ENCODE peak calls at places on chromosomes 4 and X, in four cellular contexts. L, F, P and S are unnamed samples.

GRCh38 chrX:18983711-18984380 is at the start of gene PHKA2:
- DNase-seq in L (peak), F (peak), P (peak), S (no peak)

GRCh38 chr4:98558366-98558765 is 100.0 kb downstream of the TSPAN5 start:
- DNase-seq in L (no peak), F (no peak), P (no peak), S (no peak)

GRCh38 chr4:76969941-76970529 is 20.5 kb downstream of the SEPTIN11 start:
- DNase-seq in L (no peak), F (no peak), P (no peak), S (no peak)

GRCh38 chr4:124104101-124104500 is 608.4 kb downstream of the ANKRD50 start:
- DNase-seq in L (no peak), F (no peak), P (no peak), S (no peak)

GRCh38 chr4:19054916-19055315 is 1033.4 kb upstream of the LCORL start:
- DNase-seq in L (no peak), F (no peak), P (no peak), S (no peak)

GRCh38 chr4:182593864-182594263 is 323.3 kb downstream of the DCTD start:
- DNase-seq in L (no peak), F (no peak), P (no peak), S (no peak)

GRCh38 chr4:140092094-140092820 is 61.7 kb downstream of the MAML3 start:
- DNase-seq in L (no peak), F (no peak), P (peak), S (peak)

GRCh38 chrX:3526084-3526483 is 179.6 kb upstream of the MXRA5 start:
- DNase-seq in L (no peak), F (no peak), P (no peak), S (no peak)

GRCh38 chr4:7256989-7257810 is 64.9 kb downstream of the SORCS2 start:
- DNase-seq in L (no peak), F (no peak), P (no peak), S (no peak)

GRCh38 chrX:123489011-123489410 is 243.8 kb downstream of the THOC2 start:
- DNase-seq in L (no peak), F (no peak), P (no peak), S (no peak)

GRCh38 chrX:2360731-2361130 is 140.0 kb downstream of the DHRSX start:
- DNase-seq in L (peak), F (peak), P (no peak), S (no peak)

GRCh38 chr4:40557741-40558140 is 71.9 kb downstream of the RBM47 start:
- DNase-seq in L (no peak), F (no peak), P (no peak), S (peak)

GRCh38 chrX:24760601-24761000 is 66.9 kb downstream of the POLA1 start:
- DNase-seq in L (no peak), F (no peak), P (no peak), S (no peak)

GRCh38 chr4:108531461-108531860 is 88.9 kb upstream of the RPL34 start:
- DNase-seq in L (no peak), F (no peak), P (no peak), S (no peak)

GRCh38 chrX:148049441-148049840 is 68.3 kb downstream of the FMR1NB start:
- DNase-seq in L (peak), F (peak), P (no peak), S (peak)

GRCh38 chr4:35541146-35541887 is 703.0 kb downstream of the ARAP2 start:
- DNase-seq in L (no peak), F (no peak), P (no peak), S (no peak)

GRCh38 chr4:113170818-113171468 is 121.5 kb downstream of the ANK2 start:
- DNase-seq in L (no peak), F (no peak), P (no peak), S (no peak)

GRCh38 chr4:125266901-125267601 is 47.7 kb upstream of the FAT4 start:
- DNase-seq in L (no peak), F (no peak), P (no peak), S (no peak)

GRCh38 chrX:150841466-150842197 is 56.8 kb downstream of the CD99L2 start:
- DNase-seq in L (no peak), F (no peak), P (no peak), S (peak)

GRCh38 chrX:113802837-113803236 is 781.0 kb upstream of the HTR2C start:
- DNase-seq in L (no peak), F (no peak), P (no peak), S (no peak)

GRCh38 chr4:79181190-79181589 is 144.7 kb downstream of the NAA11 start:
- DNase-seq in L (no peak), F (peak), P (no peak), S (no peak)

GRCh38 chr4:55819634-55820033 is at the start of gene EXOC1L:
- DNase-seq in L (no peak), F (peak), P (peak), S (peak)

GRCh38 chr4:59920414-59920813 is 1279.7 kb upstream of the ADGRL3 start:
- DNase-seq in L (no peak), F (no peak), P (no peak), S (no peak)

GRCh38 chr4:144494280-144494679 is 151.7 kb upstream of the HHIP start:
- DNase-seq in L (no peak), F (no peak), P (no peak), S (no peak)

GRCh38 chr4:48669086-48669485 is 111.0 kb downstream of the FRYL start:
- DNase-seq in L (no peak), F (no peak), P (no peak), S (no peak)

GRCh38 chr4:6898763-6899162 is 10.9 kb upstream of the TBC1D14 start:
- DNase-seq in L (no peak), F (no peak), P (no peak), S (no peak)

GRCh38 chrX:155718964-155719586 is 106.3 kb upstream of the TMLHE start:
- DNase-seq in L (no peak), F (no peak), P (no peak), S (no peak)

GRCh38 chrX:45266456-45266855 is 65.8 kb upstream of the DIPK2B start:
- DNase-seq in L (no peak), F (no peak), P (no peak), S (no peak)

GRCh38 chr4:31068257-31069075 is 348.3 kb downstream of the PCDH7 start:
- DNase-seq in L (no peak), F (no peak), P (no peak), S (no peak)

GRCh38 chrX:44843318-44843702 is 511 bp upstream of the DUSP21 start:
- DNase-seq in L (no peak), F (peak), P (no peak), S (no peak)

GRCh38 chrX:17412692-17413091 is 37.7 kb downstream of the NHS start:
- DNase-seq in L (peak), F (no peak), P (no peak), S (no peak)

GRCh38 chrX:47321386-47321785 is 49.0 kb upstream of the ZNF157 start:
- DNase-seq in L (no peak), F (peak), P (peak), S (no peak)

GRCh38 chrX:118459494-118459893 is 36.1 kb upstream of the DOCK11 start:
- DNase-seq in L (peak), F (peak), P (no peak), S (peak)

DNA sequence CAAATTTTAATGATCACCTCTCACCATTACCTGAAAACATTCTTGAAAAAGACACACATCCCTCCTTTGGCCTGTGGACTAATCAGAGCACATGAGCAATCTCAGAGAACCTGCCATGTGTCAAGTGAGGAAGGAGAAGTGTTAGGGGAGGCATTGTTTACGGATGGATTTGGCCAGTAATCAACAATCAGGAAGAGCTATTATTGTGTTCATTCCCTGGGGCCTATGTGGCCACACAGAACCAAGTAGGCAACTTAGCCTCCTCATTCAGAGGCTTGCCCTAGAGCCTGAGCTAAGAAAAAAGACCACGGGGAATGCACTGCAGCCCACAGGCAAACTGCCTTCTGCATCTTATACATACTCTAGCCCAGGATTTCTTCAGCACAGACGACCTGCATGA is 40.6 kb upstream of the DOCK11 start:
- DNase-seq in L (no peak), F (no peak), P (no peak), S (peak)
- TF ChIP-seq MAX in L (no peak), F (no peak), P (no peak), S (no peak)

GRCh38 chrX:138082881-138083280 is 517.0 kb downstream of the ZIC3 start:
- DNase-seq in L (no peak), F (no peak), P (no peak), S (no peak)
- TF ChIP-seq MAX in L (no peak), F (no peak), P (no peak), S (no peak)

GRCh38 chr4:121705521-121705920 is 8.7 kb upstream of the ANXA5 start:
- DNase-seq in L (no peak), F (no peak), P (no peak), S (no peak)

GRCh38 chr4:121707344-121707743 is 10.6 kb upstream of the ANXA5 start:
- DNase-seq in L (no peak), F (no peak), P (no peak), S (no peak)

GRCh38 chr4:121702136-121702535 is 5.4 kb upstream of the ANXA5 start:
- DNase-seq in L (no peak), F (no peak), P (no peak), S (no peak)

GRCh38 chr4:121709766-121710405 is 13.1 kb upstream of the ANXA5 start:
- DNase-seq in L (no peak), F (no peak), P (no peak), S (no peak)

GRCh38 chr4:121706595-121707021 is 9.8 kb upstream of the ANXA5 start:
- DNase-seq in L (no peak), F (no peak), P (no peak), S (peak)
- TF ChIP-seq MAX in L (no peak), F (no peak), P (no peak), S (no peak)

DNA sequence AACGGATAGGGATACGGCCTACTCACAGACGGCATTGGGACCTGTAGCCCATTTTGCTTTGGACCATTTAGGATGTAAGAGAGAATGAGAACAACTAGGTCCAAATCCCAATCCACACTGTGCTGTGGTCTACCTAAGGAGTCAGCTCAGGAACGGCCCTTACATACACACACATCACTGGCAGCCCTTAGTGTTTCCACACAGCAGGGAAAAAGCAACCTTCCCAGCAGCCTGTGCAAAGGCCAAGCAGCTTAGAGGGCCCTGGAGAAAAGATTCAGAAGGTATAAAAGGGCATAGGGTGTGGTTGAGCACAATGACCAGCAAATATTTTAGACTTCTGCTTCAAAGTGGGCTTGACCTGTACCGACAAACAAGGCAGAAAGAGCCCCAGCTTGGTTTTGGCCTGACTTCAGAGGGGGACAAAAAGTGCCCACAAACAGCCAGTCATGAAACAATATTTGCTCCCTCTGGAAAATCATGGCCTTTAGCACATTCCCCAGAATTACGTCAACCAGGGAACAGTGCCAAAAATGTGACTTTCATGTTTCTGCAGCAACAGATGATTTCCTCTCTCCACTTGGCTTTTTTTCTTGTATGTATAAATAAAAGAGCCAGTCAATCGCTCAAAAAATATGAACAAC is 359.5 kb upstream of the FGF16 start:
- DNase-seq in L (no peak), F (no peak), P (no peak), S (no peak)
- TF ChIP-seq MAX in L (no peak), F (no peak), P (no peak), S (no peak)

GRCh38 chr4:16116493-16116990 is 32.7 kb upstream of the PROM1 start:
- DNase-seq in L (no peak), F (no peak), P (no peak), S (no peak)

GRCh38 chr4:16117164-16117563 is 33.3 kb upstream of the PROM1 start:
- DNase-seq in L (no peak), F (no peak), P (no peak), S (no peak)

GRCh38 chr4:16118090-16118489 is 34.3 kb upstream of the PROM1 start:
- DNase-seq in L (no peak), F (no peak), P (no peak), S (no peak)

GRCh38 chr4:16114546-16114945 is 30.7 kb upstream of the PROM1 start:
- DNase-seq in L (no peak), F (no peak), P (no peak), S (no peak)

DNA sequence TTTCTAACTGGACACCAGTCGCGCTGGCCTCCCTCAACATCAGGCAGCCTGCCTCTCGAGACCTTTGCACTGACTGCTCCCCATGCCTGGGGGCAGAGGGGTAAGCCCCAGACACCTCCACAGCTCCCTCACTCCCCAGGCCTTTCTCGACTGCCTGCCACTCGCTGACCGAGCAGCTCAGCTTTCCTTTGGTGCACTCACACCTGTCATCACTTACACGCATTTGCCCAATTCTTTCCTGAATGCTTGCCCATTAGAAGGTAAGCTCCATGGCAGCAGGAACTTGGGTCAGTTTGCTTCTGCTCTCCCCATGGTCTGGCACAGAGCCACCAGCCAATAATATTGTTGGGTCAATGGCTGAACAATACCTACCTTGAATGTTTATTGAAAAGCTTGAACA is 32.2 kb upstream of the PROM1 start:
- DNase-seq in L (no peak), F (no peak), P (no peak), S (no peak)
- TF ChIP-seq MAX in L (no peak), F (no peak), P (no peak), S (no peak)

GRCh38 chrX:333611-334311 is 15.2 kb upstream of the GTPBP6 start:
- DNase-seq in L (no peak), F (no peak), P (no peak), S (no peak)

GRCh38 chrX:334331-334891 is 15.8 kb upstream of the GTPBP6 start:
- DNase-seq in L (no peak), F (no peak), P (no peak), S (no peak)

GRCh38 chrX:335758-336155 is 17.2 kb upstream of the GTPBP6 start:
- DNase-seq in L (no peak), F (no peak), P (no peak), S (no peak)

GRCh38 chrX:336227-336626 is 17.6 kb upstream of the GTPBP6 start:
- DNase-seq in L (no peak), F (no peak), P (no peak), S (no peak)

DNA sequence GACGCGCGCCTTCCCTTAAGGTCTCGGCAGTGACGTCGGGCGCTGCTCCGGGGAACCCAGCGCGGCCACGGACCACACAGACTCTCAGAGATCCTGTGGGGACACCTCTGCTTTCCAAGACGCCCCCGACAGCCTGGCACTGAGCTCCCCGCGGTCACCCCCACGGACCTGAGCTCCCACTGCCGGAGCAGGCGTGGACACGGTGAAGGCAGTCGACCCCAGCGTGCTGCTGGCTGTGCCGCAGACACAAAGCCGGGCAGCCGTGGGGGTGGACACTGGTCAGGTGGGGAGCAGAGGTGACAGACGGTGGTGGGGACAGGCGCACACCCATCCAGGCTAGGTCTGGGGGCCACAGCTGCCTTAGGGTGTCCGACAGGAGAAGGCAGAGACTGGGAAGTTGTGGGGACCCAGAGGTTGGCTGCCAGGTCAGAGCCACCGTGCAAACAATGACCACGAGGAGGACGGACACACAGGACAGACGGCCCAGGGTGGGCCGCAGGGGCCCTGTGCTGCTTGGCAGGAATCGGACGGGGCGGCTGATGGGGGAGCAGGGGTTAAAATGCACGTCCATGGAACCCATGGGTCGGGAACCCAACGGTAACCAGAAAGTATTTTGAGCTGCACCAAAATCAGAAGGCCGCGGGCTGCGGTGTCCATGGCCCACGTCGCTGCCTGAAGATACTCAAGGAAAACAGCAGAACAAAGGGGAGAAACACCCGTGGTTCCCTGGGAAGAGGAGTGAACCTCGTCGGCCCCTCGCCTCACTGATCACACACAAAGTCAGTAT is 16.6 kb upstream of the GTPBP6 start:
- DNase-seq in L (no peak), F (no peak), P (no peak), S (no peak)
- TF ChIP-seq MAX in L (no peak), F (no peak), P (no peak), S (no peak)

GRCh38 chrX:63754141-63754859 is 30.7 kb downstream of the ARHGEF9 start:
- DNase-seq in L (peak), F (no peak), P (no peak), S (peak)
- TF ChIP-seq MAX in L (no peak), F (no peak), P (no peak), S (no peak)